ENCODE peak calls at places on chromosomes 12 and 14, in nine cellular contexts. K is HCT116, T is esophagus squamous epithelium, N is K562, M is breast epithelium, W is NB4, Q is ovary, V is endothelial cell of umbilical vein, R is heart left ventricle. G is an unnamed sample.

GRCh38 chr14:56491299-56492285 is 88.0 kb upstream of the TMEM260 start:
- DNase-seq in K (peak; percentile 79), T (no peak), N (peak; percentile 41), M (no peak), W (peak; percentile 57), Q (no peak), V (peak; percentile 68), R (peak; percentile 10), G (peak; percentile 15)

GRCh38 chr14:51963164-51963733 is 26.1 kb upstream of the RTRAF start:
- DNase-seq in K (no peak), T (no peak), N (no peak), M (no peak), W (no peak), Q (no peak), V (peak; percentile 64), R (no peak), G (no peak)

GRCh38 chr14:103697601-103698379 is 17.5 kb downstream of the XRCC3 start:
- DNase-seq in K (no peak), T (no peak), N (no peak), M (no peak), W (no peak), Q (peak; percentile 35), V (no peak), R (no peak), G (no peak)

GRCh38 chr14:91059576-91060471 is 617 bp downstream of the RPS6KA5 start:
- DNase-seq in K (no peak), T (no peak), N (peak; percentile 28), M (peak; percentile 60), W (peak; percentile 49), Q (peak; percentile 66), V (peak; percentile 32), R (peak; percentile 13), G (peak; percentile 30)

GRCh38 chr12:61870658-61871559 is 389.3 kb upstream of the USP15 start:
- DNase-seq in K (no peak), T (no peak), N (no peak), M (no peak), W (peak; percentile 59), Q (no peak), V (no peak), R (no peak), G (no peak)

GRCh38 chr12:78584695-78585094 is 279.9 kb upstream of the SYT1 start:
- DNase-seq in K (peak; percentile 31), T (no peak), N (peak; percentile 6), M (no peak), W (peak; percentile 31), Q (no peak), V (no peak), R (no peak), G (no peak)

GRCh38 chr14:92651106-92651792 is 97.2 kb downstream of the LGMN start:
- DNase-seq in K (no peak), T (no peak), N (no peak), M (no peak), W (peak; percentile 92), Q (no peak), V (no peak), R (peak; percentile 39), G (no peak)

GRCh38 chr12:90076851-90077319 is 368.2 kb upstream of the ATP2B1 start:
- DNase-seq in K (no peak), T (no peak), N (no peak), M (no peak), W (no peak), Q (no peak), V (no peak), R (no peak), G (no peak)

GRCh38 chr14:93426750-93427149 is 4.0 kb upstream of the UNC79 start:
- DNase-seq in K (no peak), T (no peak), N (no peak), M (no peak), W (no peak), Q (no peak), V (no peak), R (no peak), G (no peak)

GRCh38 chr14:97336816-97337215 is 539.6 kb downstream of the VRK1 start:
- DNase-seq in K (no peak), T (no peak), N (no peak), M (no peak), W (no peak), Q (no peak), V (no peak), R (no peak), G (no peak)

GRCh38 chr12:48542300-48542928 is 17.0 kb downstream of the OR8S1 start:
- DNase-seq in K (peak; percentile 23), T (no peak), N (peak; percentile 74), M (no peak), W (peak; percentile 63), Q (no peak), V (peak; percentile 41), R (no peak), G (no peak)

GRCh38 chr12:123859035-123859434 is 96.9 kb downstream of the DNAH10 start:
- DNase-seq in K (no peak), T (no peak), N (peak; percentile 19), M (no peak), W (no peak), Q (no peak), V (no peak), R (no peak), G (no peak)

GRCh38 chr12:67268896-67269631 is at the start of gene CAND1:
- DNase-seq in K (peak; percentile 99), T (peak; percentile 82), N (peak; percentile 98), M (peak; percentile 96), W (peak; percentile 99), Q (peak; percentile 99), V (peak; percentile 99), R (peak; percentile 98), G (peak; percentile 98)

GRCh38 chr12:67268335-67268895 is 743 bp upstream of the CAND1 start:
- DNase-seq in K (peak; percentile 98), T (peak; percentile 74), N (peak; percentile 96), M (peak; percentile 81), W (peak; percentile 99), Q (peak; percentile 84), V (peak; percentile 98), R (peak; percentile 94), G (peak; percentile 86)

GRCh38 chr12:67271976-67272375 is 2.8 kb downstream of the CAND1 start:
- DNase-seq in K (no peak), T (no peak), N (no peak), M (no peak), W (no peak), Q (no peak), V (no peak), R (no peak), G (no peak)

GRCh38 chr12:67270622-67271021 is 1.5 kb downstream of the CAND1 start:
- DNase-seq in K (no peak), T (no peak), N (no peak), M (no peak), W (no peak), Q (no peak), V (no peak), R (no peak), G (no peak)

DNA sequence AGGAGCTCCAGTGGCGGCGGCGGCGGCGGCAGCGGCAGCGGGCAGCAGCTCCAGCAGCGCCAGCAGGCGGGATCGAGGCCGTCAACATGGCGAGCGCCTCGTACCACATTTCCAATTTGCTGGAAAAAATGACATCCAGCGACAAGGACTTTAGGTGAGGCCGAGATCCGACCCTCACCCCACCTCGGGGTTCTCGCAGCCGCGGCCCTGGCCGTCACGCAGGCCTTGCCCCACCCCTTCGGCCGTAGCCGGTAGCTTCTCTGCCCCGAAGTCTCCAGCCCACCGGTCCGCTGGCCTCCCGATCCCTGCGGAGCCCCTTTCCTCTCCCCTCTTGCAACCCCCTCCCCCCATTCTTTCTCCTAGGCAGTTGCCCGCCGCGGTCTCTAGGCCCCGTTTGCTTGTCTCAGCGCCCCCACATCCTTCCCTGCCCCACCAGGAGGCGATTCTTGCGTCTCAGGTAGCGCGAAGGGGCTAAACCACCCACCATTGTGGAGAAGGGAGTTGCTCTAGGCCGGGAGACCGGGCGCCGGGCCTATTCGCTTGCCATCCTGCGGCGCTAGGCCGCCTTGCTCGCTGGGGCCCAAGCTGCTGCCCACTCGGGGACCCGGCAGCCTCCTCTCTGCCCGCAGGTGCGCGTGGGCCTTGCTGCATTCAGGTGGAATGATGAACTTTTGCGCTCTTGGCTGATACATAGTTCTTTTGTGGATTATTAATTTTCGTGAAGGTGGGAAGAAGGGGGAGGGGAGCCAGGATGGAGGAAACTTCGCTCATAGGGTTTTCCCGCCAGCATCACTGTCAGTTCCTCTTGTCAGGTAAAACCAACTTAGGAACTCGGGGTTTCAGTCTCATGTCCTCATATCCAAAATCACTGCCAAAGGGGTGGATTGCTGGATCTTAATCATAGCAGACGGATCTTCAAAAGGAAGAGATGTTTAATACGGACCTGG is 747 bp downstream of the CAND1 start:
- DNase-seq in K (no peak), T (no peak), N (peak; percentile 55), M (peak; percentile 65), W (peak; percentile 60), Q (peak; percentile 73), V (peak; percentile 43), R (peak; percentile 42), G (peak; percentile 54)
- TF ChIP-seq POLR2A in K (no peak), T (no peak), N (no peak), M (no peak), W (no peak), Q (no peak), V (no peak), R (peak; percentile 19), G (peak; percentile 54)

GRCh38 chr12:121182222-121182896 is 27.6 kb upstream of the P2RX4 start:
- DNase-seq in K (no peak), T (no peak), N (no peak), M (no peak), W (no peak), Q (no peak), V (no peak), R (no peak), G (no peak)
- H3K4me3 ChIP-seq in K (no peak overlapping the region), T (no peak overlapping the region), N (no peak overlapping the region), M (no peak overlapping the region), W (no peak overlapping the region), Q (no peak overlapping the region), V (no peak overlapping the region), R (no peak overlapping the region), G (no peak overlapping the region)

GRCh38 chr12:57171668-57172067 is 24.2 kb upstream of the LRP1-AS start:
- DNase-seq in K (no peak), T (no peak), N (no peak), M (no peak), W (no peak), Q (peak; percentile 80), V (no peak), R (no peak), G (peak; percentile 74)
- TF ChIP-seq CTCF in K (no peak), T (no peak), N (no peak), M (no peak), W (no peak), Q (no peak), V (no peak), R (no peak), G (no peak)

GRCh38 chr14:74954232-74954946 is 1.0 kb downstream of the PGF start:
- DNase-seq in K (no peak), T (no peak), N (no peak), M (no peak), W (no peak), Q (peak; percentile 54), V (peak; percentile 56), R (peak; percentile 45), G (no peak)

GRCh38 chr14:74956280-74957072 is 1.1 kb upstream of the PGF start:
- DNase-seq in K (no peak), T (no peak), N (no peak), M (no peak), W (no peak), Q (no peak), V (no peak), R (no peak), G (no peak)

GRCh38 chr14:74954947-74955228 is 509 bp downstream of the PGF start:
- DNase-seq in K (no peak), T (no peak), N (no peak), M (no peak), W (no peak), Q (no peak), V (peak; percentile 17), R (peak; percentile 23), G (no peak)

GRCh38 chr14:74956000-74956279 is 543 bp upstream of the PGF start:
- DNase-seq in K (no peak), T (no peak), N (no peak), M (no peak), W (no peak), Q (no peak), V (no peak), R (no peak), G (no peak)

GRCh38 chr14:74955229-74955999 is at the start of gene PGF:
- DNase-seq in K (peak; percentile 7), T (no peak), N (peak; percentile 59), M (no peak), W (peak; percentile 38), Q (peak; percentile 79), V (peak; percentile 72), R (peak; percentile 79), G (peak; percentile 53)
- TF ChIP-seq POLR2A in K (peak; percentile 56), T (no peak), N (no peak), M (no peak), W (no peak), Q (no peak), V (peak; percentile 99), R (peak; percentile 94), G (peak; percentile 89)